ENCODE peak calls at places on chromosomes 11 and 22, in four cellular contexts. W is stimulated activated CD4-positive, alpha-beta T cell treated with anti-CD3 and anti-CD28 coated beads, Interleukin-12 subunit alpha, Interleukin-12 subunit beta, amount 100 ng/mL, for 4 hours; M is GM04503; N is caudate nucleus. T is an unnamed sample.

GRCh38 chr22:41925783-41926460 is 684 bp downstream of the TNFRSF13C start:
- DNase-seq in W (peak; percentile 76), M (no peak), N (no peak), T (no peak)

GRCh38 chr22:20577045-20577444 is 69.6 kb downstream of the MED15 start:
- DNase-seq in W (no peak), M (no peak), N (no peak), T (no peak)

GRCh38 chr11:107018902-107019493 is 722 bp upstream of the GUCY1A2 start:
- DNase-seq in W (no peak), M (no peak), N (peak; percentile 57), T (no peak)

GRCh38 chr11:24239016-24239720 is 257.7 kb upstream of the LUZP2 start:
- DNase-seq in W (no peak), M (peak; percentile 86), N (no peak), T (peak; percentile 86)

GRCh38 chr11:65558785-65559509 is 788 bp upstream of the LTBP3 start:
- DNase-seq in W (no peak), M (no peak), N (peak; percentile 59), T (no peak)

GRCh38 chr11:60924110-60924905 is at the start of gene TMEM132A:
- DNase-seq in W (no peak), M (no peak), N (peak; percentile 83), T (no peak)

GRCh38 chr22:23910496-23911190 is 16.5 kb downstream of the MIF start:
- DNase-seq in W (no peak), M (no peak), N (no peak), T (no peak)

GRCh38 chr11:73206751-73207280 is 11.3 kb upstream of the P2RY2 start:
- DNase-seq in W (no peak), M (no peak), N (no peak), T (no peak)

GRCh38 chr11:133656100-133656635 is 123.9 kb upstream of the OPCML start:
- DNase-seq in W (no peak), M (no peak), N (no peak), T (no peak)

GRCh38 chr11:34149274-34149673 is 43.8 kb downstream of the NAT10 start:
- DNase-seq in W (no peak), M (no peak), N (no peak), T (no peak)

GRCh38 chr11:68142028-68142412 is 20.8 kb upstream of the CHKA start:
- DNase-seq in W (peak; percentile 34), M (no peak), N (peak; percentile 24), T (no peak)

GRCh38 chr11:67700548-67701262 is 26.3 kb upstream of the ALDH3B2 start:
- DNase-seq in W (no peak), M (no peak), N (no peak), T (no peak)

GRCh38 chr11:131640320-131640719 is 269.9 kb downstream of the NTM start:
- DNase-seq in W (no peak), M (no peak), N (no peak), T (no peak)

GRCh38 chr11:17721242-17721999 is 2.0 kb downstream of the MYOD1 start:
- DNase-seq in W (no peak), M (no peak), N (no peak), T (no peak)

GRCh38 chr11:41301023-41301422 is 158.4 kb downstream of the LRRC4C start:
- DNase-seq in W (no peak), M (no peak), N (peak; percentile 14), T (no peak)

GRCh38 chr11:6402561-6402981 is 12.3 kb downstream of the SMPD1 start:
- DNase-seq in W (peak; percentile 33), M (no peak), N (no peak), T (no peak)

GRCh38 chr22:26842103-26842502 is 184.7 kb downstream of the MIAT start:
- DNase-seq in W (no peak), M (no peak), N (no peak), T (no peak)

GRCh38 chr11:79431535-79431934 is 9.3 kb downstream of the TENM4 start:
- DNase-seq in W (no peak), M (no peak), N (peak; percentile 18), T (no peak)

GRCh38 chr11:130388607-130389205 is 39.7 kb downstream of the ADAMTS8 start:
- DNase-seq in W (no peak), M (no peak), N (no peak), T (no peak)

GRCh38 chr22:48498526-48499331 is 1328.9 kb downstream of the BRD1 start:
- DNase-seq in W (no peak), M (no peak), N (no peak), T (no peak)

GRCh38 chr22:49735411-49736311 is 92.0 kb downstream of the BRD1 start:
- DNase-seq in W (no peak), M (no peak), N (no peak), T (no peak)

T was measured in HS-5.